ENCODE peak calls at places on chromosomes 5 and 9, in five cellular contexts. S is body of pancreas; G is mucosa of descending colon; U is NCI-H2029; E is CD4-positive, CD25-positive, alpha-beta regulatory T cell. I is an unnamed sample.

GRCh38 chr5:154276932-154277331 is 86.4 kb downstream of the GALNT10 start:
- DNase-seq in S (no peak), G (no peak), U (no peak), E (no peak), I (no peak)

GRCh38 chr5:39424751-39425524 is at the start of gene DAB2:
- DNase-seq in S (peak), G (peak), U (no peak), E (no peak), I (peak)

GRCh38 chr5:90802695-90803317 is 244.2 kb downstream of the ADGRV1 start:
- DNase-seq in S (peak), G (no peak), U (peak), E (no peak), I (peak)

GRCh38 chr9:34628656-34629491 is at the start of gene ARID3C:
- DNase-seq in S (peak), G (peak), U (no peak), E (peak), I (no peak)

GRCh38 chr9:22041792-22042191 is 32.7 kb upstream of the CDKN2B start:
- DNase-seq in S (peak), G (peak), U (no peak), E (no peak), I (peak)

GRCh38 chr5:151937851-151938250 is 13.2 kb upstream of the GLRA1 start:
- DNase-seq in S (no peak), G (no peak), U (peak), E (no peak), I (no peak)

GRCh38 chr5:177405805-177406204 is 3.6 kb downstream of the F12 start:
- DNase-seq in S (no peak), G (peak), U (no peak), E (no peak), I (no peak)

GRCh38 chr9:129184743-129185142 is 6.7 kb upstream of the IER5L start:
- DNase-seq in S (no peak), G (no peak), U (no peak), E (no peak), I (no peak)

GRCh38 chr5:143343042-143343441 is 60.4 kb downstream of the NR3C1 start:
- DNase-seq in S (no peak), G (no peak), U (no peak), E (no peak), I (no peak)

GRCh38 chr5:180799194-180799593 is 3.4 kb downstream of the MGAT1 start:
- DNase-seq in S (peak), G (peak), U (no peak), E (no peak), I (no peak)

GRCh38 chr9:98144631-98145030 is 25.6 kb upstream of the TRIM14 start:
- DNase-seq in S (no peak), G (no peak), U (no peak), E (no peak), I (no peak)

GRCh38 chr9:103804077-103804735 is 289.9 kb upstream of the SMC2 start:
- DNase-seq in S (no peak), G (no peak), U (no peak), E (no peak), I (no peak)

GRCh38 chr5:127080001-127080478 is 6.7 kb upstream of the C5orf63 start:
- DNase-seq in S (no peak), G (no peak), U (no peak), E (no peak), I (peak)

GRCh38 chr5:88838500-88838899 is 44.5 kb downstream of the MEF2C start:
- DNase-seq in S (no peak), G (no peak), U (no peak), E (no peak), I (no peak)

GRCh38 chr9:93180938-93181337 is 3.0 kb upstream of the WNK2 start:
- DNase-seq in S (no peak), G (no peak), U (no peak), E (no peak), I (no peak)

GRCh38 chr5:1246711-1247431 is 21.7 kb downstream of the SLC6A18 start:
- DNase-seq in S (peak), G (peak), U (peak), E (no peak), I (no peak)

GRCh38 chr5:151224372-151224771 is 480 bp upstream of the CCDC69 start:
- DNase-seq in S (no peak), G (no peak), U (no peak), E (no peak), I (no peak)

GRCh38 chr5:63375851-63376250 is 586.4 kb downstream of the HTR1A start:
- DNase-seq in S (no peak), G (no peak), U (no peak), E (no peak), I (no peak)

GRCh38 chr5:59152701-59153245 is 569.9 kb downstream of the RAB3C start:
- DNase-seq in S (no peak), G (no peak), U (no peak), E (no peak), I (no peak)

GRCh38 chr5:53456366-53456765 is 24.1 kb upstream of the FST start:
- DNase-seq in S (no peak), G (no peak), U (no peak), E (no peak), I (no peak)

GRCh38 chr5:150609843-150610584 is 30.4 kb upstream of the SYNPO start:
- DNase-seq in S (no peak), G (peak), U (no peak), E (no peak), I (no peak)

GRCh38 chr5:82413302-82414042 is 135.3 kb upstream of the RPS23 start:
- DNase-seq in S (no peak), G (no peak), U (no peak), E (no peak), I (no peak)

GRCh38 chr9:99042620-99043019 is 62.3 kb upstream of the TGFBR1 start:
- DNase-seq in S (no peak), G (no peak), U (no peak), E (no peak), I (no peak)

GRCh38 chr5:93096561-93096960 is 484.5 kb downstream of the NR2F1-AS1 start:
- DNase-seq in S (no peak), G (no peak), U (no peak), E (no peak), I (no peak)

GRCh38 chr9:91131433-91131839 is 230.3 kb downstream of the AUH start:
- DNase-seq in S (no peak), G (peak), U (no peak), E (no peak), I (peak)

GRCh38 chr9:93133641-93134017 is 422 bp downstream of the NINJ1 start:
- DNase-seq in S (peak), G (peak), U (peak), E (peak), I (peak)

GRCh38 chr5:114050087-114050486 is 311.8 kb upstream of the KCNN2 start:
- DNase-seq in S (no peak), G (no peak), U (no peak), E (no peak), I (no peak)

GRCh38 chr5:150499437-150499956 is 8.4 kb upstream of the NDST1 start:
- DNase-seq in S (no peak), G (peak), U (no peak), E (no peak), I (no peak)

GRCh38 chr5:61132559-61132958 is 29.7 kb downstream of the SMIM15 start:
- DNase-seq in S (no peak), G (no peak), U (peak), E (no peak), I (no peak)

GRCh38 chr9:75197521-75197920 is 109.2 kb downstream of the OSTF1 start:
- DNase-seq in S (no peak), G (no peak), U (no peak), E (no peak), I (no peak)

I was measured in prostate gland.